ENCODE peak calls at places on chromosomes 11 and 22, in nine cellular contexts. Y, W, C, F, T, N, H, I and B are unnamed samples.

GRCh38 chr22:27798526-27799333 is 2.8 kb downstream of the MN1 start:
- DNase-seq in T (no peak), H (no peak), C (no peak), I (no peak), N (no peak), F (no peak), W (peak; percentile 80), Y (no peak), B (no peak)

GRCh38 chr11:133928628-133929059 is 28.1 kb downstream of the IGSF9B start:
- DNase-seq in T (peak; percentile 90), C (no peak), W (no peak), I (no peak), N (no peak), Y (no peak), F (no peak), H (peak; percentile 7), B (peak; percentile 75)

GRCh38 chr11:117970400-117971024 is 15.7 kb upstream of the IL10RA start:
- DNase-seq in I (no peak), Y (no peak), F (peak; percentile 66), H (peak; percentile 73), C (no peak), N (no peak), W (no peak), T (no peak), B (no peak)

GRCh38 chr11:61132646-61133045 is 28.6 kb downstream of the VPS37C start:
- DNase-seq in C (no peak), N (no peak), W (peak; percentile 71), T (no peak), Y (no peak), H (no peak), F (peak; percentile 62), I (no peak), B (no peak)

GRCh38 chr11:18710545-18710944 is 12.0 kb downstream of the TMEM86A start:
- DNase-seq in Y (no peak), T (no peak), F (peak; percentile 48), C (no peak), I (no peak), W (no peak), H (no peak), N (no peak), B (no peak)

GRCh38 chr11:79419120-79419519 is 21.7 kb downstream of the TENM4 start:
- DNase-seq in H (peak; percentile 97), I (no peak), C (peak; percentile 85), W (no peak), T (no peak), Y (no peak), F (no peak), N (no peak), B (no peak)

GRCh38 chr11:127925430-127925829 is 661.9 kb downstream of the ETS1 start:
- DNase-seq in N (peak; percentile 3), W (no peak), C (no peak), F (no peak), T (peak; percentile 70), H (peak; percentile 67), I (no peak), Y (no peak), B (no peak)

GRCh38 chr11:82682003-82682751 is 51.5 kb downstream of the FAM181B start:
- DNase-seq in N (peak; percentile 47), T (peak; percentile 17), W (no peak), C (peak; percentile 70), I (peak; percentile 52), F (no peak), Y (no peak), H (peak; percentile 68), B (peak; percentile 46)

GRCh38 chr11:107221743-107222142 is 203.5 kb upstream of the GUCY1A2 start:
- DNase-seq in F (no peak), W (no peak), I (no peak), C (no peak), T (no peak), Y (no peak), N (no peak), H (peak; percentile 9), B (no peak)

GRCh38 chr11:28137832-28138231 is 29.6 kb downstream of the METTL15 start:
- DNase-seq in T (no peak), I (no peak), W (no peak), F (no peak), C (no peak), N (no peak), Y (no peak), H (no peak), B (no peak)

GRCh38 chr11:72681226-72682153 is 7.3 kb upstream of the PDE2A start:
- DNase-seq in I (no peak), Y (no peak), W (no peak), N (no peak), T (no peak), H (peak; percentile 4), C (no peak), F (no peak), B (no peak)

GRCh38 chr11:123694551-123694950 is 40.1 kb upstream of the SCN3B start:
- DNase-seq in C (no peak), I (no peak), N (no peak), F (no peak), Y (no peak), W (no peak), H (no peak), T (no peak), B (no peak)

GRCh38 chr11:11313426-11313825 is 39.6 kb downstream of the CSNK2A3 start:
- DNase-seq in Y (no peak), I (no peak), T (no peak), W (no peak), C (no peak), N (no peak), H (peak; percentile 93), F (no peak), B (no peak)

GRCh38 chr22:17191163-17191562 is 28.1 kb downstream of the ADA2 start:
- DNase-seq in I (no peak), F (no peak), C (no peak), H (peak; percentile 7), T (no peak), N (peak; percentile 59), W (no peak), Y (no peak), B (no peak)

GRCh38 chr22:38766076-38766777 is 10.4 kb upstream of the SUN2 start:
- DNase-seq in C (peak; percentile 94), N (no peak), W (no peak), H (peak; percentile 51), T (peak; percentile 63), Y (no peak), I (peak; percentile 68), F (no peak), B (peak; percentile 7)

GRCh38 chr11:119415966-119416365 is 7.0 kb downstream of the THY1 start:
- DNase-seq in C (no peak), W (no peak), Y (no peak), H (no peak), F (no peak), N (no peak), T (no peak), I (no peak), B (no peak)

GRCh38 chr11:2507212-2507901 is 62.5 kb downstream of the KCNQ1 start:
- DNase-seq in Y (no peak), N (no peak), W (peak; percentile 47), T (no peak), I (no peak), C (peak; percentile 36), H (no peak), F (no peak), B (no peak)

GRCh38 chr22:29016067-29016938 is 45.3 kb downstream of the C22orf31 start:
- DNase-seq in I (no peak), F (no peak), C (no peak), W (no peak), H (peak; percentile 78), N (no peak), Y (no peak), T (no peak), B (no peak)

GRCh38 chr11:115324569-115325432 is 179.4 kb downstream of the CADM1 start:
- DNase-seq in W (no peak), H (peak; percentile 76), T (peak; percentile 94), F (no peak), C (peak; percentile 62), I (peak; percentile 88), Y (no peak), N (peak; percentile 3), B (peak; percentile 70)

GRCh38 chr11:118054712-118055640 is 21.9 kb upstream of the TMPRSS4 start:
- DNase-seq in W (no peak), Y (no peak), F (no peak), C (peak; percentile 46), I (no peak), H (no peak), N (no peak), T (no peak), B (no peak)

GRCh38 chr22:48414662-48415061 is 1413.0 kb downstream of the BRD1 start:
- DNase-seq in C (no peak), N (no peak), Y (no peak), F (no peak), W (peak; percentile 50), H (no peak), T (no peak), I (no peak), B (no peak)

GRCh38 chr11:35145249-35145648 is 6.3 kb downstream of the CD44 start:
- DNase-seq in W (peak; percentile 73), T (no peak), H (no peak), I (no peak), Y (no peak), N (no peak), C (no peak), F (no peak), B (no peak)

GRCh38 chr11:64216879-64217278 is 9.1 kb downstream of the TRPT1 start:
- DNase-seq in W (no peak), T (no peak), F (no peak), I (no peak), C (no peak), H (no peak), N (no peak), Y (no peak), B (no peak)

GRCh38 chr11:62555464-62556092 is 9.0 kb upstream of the AHNAK start:
- DNase-seq in Y (no peak), N (no peak), T (no peak), C (peak; percentile 60), H (peak; percentile 54), I (no peak), W (no peak), F (no peak), B (no peak)

GRCh38 chr22:19722175-19722914 is 994 bp upstream of the GP1BB start:
- DNase-seq in T (no peak), C (peak; percentile 71), Y (no peak), I (no peak), F (no peak), H (no peak), W (no peak), N (no peak), B (no peak)

GRCh38 chr22:50691521-50691920 is 18.9 kb downstream of the SHANK3 start:
- DNase-seq in T (no peak), I (no peak), H (peak; percentile 33), F (no peak), W (no peak), N (peak; percentile 10), Y (no peak), C (peak; percentile 45), B (no peak)

GRCh38 chr11:43578346-43579170 is 102.0 kb upstream of the HSD17B12 start:
- DNase-seq in F (no peak), I (no peak), T (no peak), C (no peak), H (no peak), Y (no peak), W (no peak), N (no peak), B (no peak)

GRCh38 chr22:37199839-37200161 is 11.8 kb upstream of the C1QTNF6 start:
- DNase-seq in T (no peak), I (no peak), N (no peak), C (no peak), H (no peak), Y (no peak), F (no peak), W (no peak), B (no peak)

GRCh38 chr11:16404781-16405180 is 48.4 kb upstream of the SOX6 start:
- DNase-seq in I (no peak), Y (no peak), H (no peak), C (no peak), W (no peak), T (no peak), N (no peak), F (no peak), B (no peak)

GRCh38 chr11:100791873-100792272 is 104.8 kb downstream of the ARHGAP42 start:
- DNase-seq in F (no peak), T (no peak), Y (no peak), H (peak; percentile 51), W (no peak), I (no peak), C (peak; percentile 78), N (no peak), B (no peak)

GRCh38 chr11:70131606-70132190 is 53.6 kb downstream of the ANO1 start:
- DNase-seq in Y (no peak), F (no peak), W (no peak), T (no peak), N (no peak), H (no peak), I (no peak), C (no peak), B (no peak)